ENCODE peak calls at places on chromosome 19, in six cellular contexts. X is anterior cingulate cortex, M is suprapubic skin, C is right cardiac atrium, Q is nephron progenitor cell, O is aorta. I is an unnamed sample.

GRCh38 chr19:16899566-16900075 is 10.8 kb downstream of the F2RL3 start:
- DNase-seq in X (no peak), M (peak; percentile 66), C (peak; percentile 75), Q (peak; percentile 44), O (peak; percentile 70), I (peak; percentile 44)

GRCh38 chr19:55519461-55520311 is 17.2 kb downstream of the SBK2 start:
- DNase-seq in X (no peak), M (no peak), C (no peak), Q (no peak), O (no peak), I (peak; percentile 89)

GRCh38 chr19:48489608-48490216 is 20.5 kb downstream of the CYTH2 start:
- DNase-seq in X (no peak), M (no peak), C (peak; percentile 90), Q (peak; percentile 90), O (peak; percentile 82), I (peak; percentile 64)

GRCh38 chr19:7705387-7706187 is 3.7 kb upstream of the FCER2 start:
- DNase-seq in X (no peak), M (no peak), C (peak; percentile 73), Q (no peak), O (peak; percentile 81), I (no peak)

GRCh38 chr19:52748336-52748950 is 13.6 kb upstream of the ZNF611 start:
- DNase-seq in X (no peak), M (no peak), C (no peak), Q (no peak), O (no peak), I (peak; percentile 48)

GRCh38 chr19:324716-325115 is 19.9 kb downstream of the MIER2 start:
- DNase-seq in X (no peak), M (no peak), C (no peak), Q (no peak), O (no peak), I (no peak)

GRCh38 chr19:2164020-2164988 is 571 bp downstream of the DOT1L start:
- DNase-seq in X (no peak), M (peak; percentile 83), C (peak; percentile 48), Q (no peak), O (no peak), I (peak; percentile 33)

GRCh38 chr19:40614595-40615411 is 13.6 kb downstream of the LTBP4 start:
- DNase-seq in X (no peak), M (peak; percentile 94), C (peak; percentile 95), Q (peak; percentile 80), O (peak; percentile 90), I (peak; percentile 94)

GRCh38 chr19:23145617-23146415 is 29.0 kb downstream of the ZNF730 start:
- DNase-seq in X (no peak), M (no peak), C (no peak), Q (no peak), O (no peak), I (no peak)

GRCh38 chr19:1271528-1272422 is 2.6 kb downstream of the CIRBP start:
- DNase-seq in X (no peak), M (no peak), C (no peak), Q (no peak), O (no peak), I (no peak)

I was measured in M059J.